ENCODE peak calls at places on chromosomes 3 and 15, in four cellular contexts. M is brain microvascular endothelial cell; I is stimulated activated CD4-positive, alpha-beta T cell treated with anti-CD3 and anti-CD28 coated beads, Interleukin-4, amount 100 ng/mL, for 24 hours; V is NCI-H2081. C is an unnamed sample.
A peak's percentile ranks its signal among the peaks of the same experiment; 100 is the strongest.

GRCh38 chr3:26376131-26376530 is 246.4 kb upstream of the LRRC3B start:
- DNase-seq in M (no peak), I (no peak), V (no peak), C (no peak)

GRCh38 chr15:73593278-73594074 is 39.7 kb downstream of the NPTN start:
- DNase-seq in M (peak; percentile 36), I (no peak), V (peak; percentile 24), C (no peak)

GRCh38 chr15:95174281-95174680 is 942.9 kb downstream of the MCTP2 start:
- DNase-seq in I (no peak), M (no peak), V (no peak), C (no peak)

GRCh38 chr3:30085486-30085885 is 520.9 kb upstream of the TGFBR2 start:
- DNase-seq in V (no peak), I (no peak), M (no peak), C (no peak)

GRCh38 chr15:67133738-67134576 is 68.6 kb downstream of the SMAD3 start:
- DNase-seq in I (peak; percentile 68), M (peak; percentile 69), V (no peak), C (no peak)

GRCh38 chr15:79641841-79642240 is 209.7 kb downstream of the MINAR1 start:
- DNase-seq in V (no peak), I (no peak), M (no peak), C (no peak)

GRCh38 chr3:147513785-147514184 is 104.6 kb downstream of the ZIC1 start:
- DNase-seq in I (no peak), V (no peak), M (no peak), C (peak; percentile 9)

GRCh38 chr3:195086885-195087284 is 184.1 kb downstream of the XXYLT1 start:
- DNase-seq in I (no peak), V (no peak), M (no peak), C (no peak)

GRCh38 chr3:114527036-114527644 is 233.3 kb downstream of the TIGIT start:
- DNase-seq in I (no peak), V (peak; percentile 11), M (no peak), C (peak; percentile 13)

GRCh38 chr15:87743557-87743956 is 513.0 kb downstream of the NTRK3 start:
- DNase-seq in V (no peak), I (no peak), M (no peak), C (no peak)

GRCh38 chr3:139654637-139655365 is 23.0 kb downstream of the NMNAT3 start:
- DNase-seq in M (no peak), V (peak; percentile 76), I (no peak), C (no peak)

C was measured in HEK293T.